ENCODE peak calls at places on chromosomes 6 and 20, in eight cellular contexts. C is body of pancreas; F is SK-N-SH; P is uterus; J is brain microvascular endothelial cell; X is tibial artery; L is CD4-positive, CD25-positive, alpha-beta regulatory T cell; H is pancreas. Y is an unnamed sample.

GRCh38 chr6:30891816-30892553 is 7.7 kb downstream of the DDR1 start:
- DNase-seq in F (peak), H (no peak), L (no peak), P (peak), C (no peak), X (peak), J (no peak), Y (no peak)

GRCh38 chr6:94501546-94501945 is 1075.8 kb upstream of the MANEA start:
- DNase-seq in J (no peak), F (no peak), H (no peak), C (no peak), X (no peak), L (no peak), P (no peak), Y (no peak)

GRCh38 chr6:33217681-33218080 is 9.4 kb downstream of the RING1 start:
- DNase-seq in L (no peak), J (no peak), P (no peak), X (peak), F (no peak), H (no peak), C (no peak), Y (no peak)

GRCh38 chr6:82178084-82178758 is 69.3 kb downstream of the IBTK start:
- DNase-seq in C (no peak), L (no peak), J (no peak), P (no peak), H (no peak), X (no peak), F (peak), Y (no peak)

GRCh38 chr20:35952480-35953410 is 1.6 kb downstream of the SCAND1 start:
- DNase-seq in J (peak), F (no peak), H (no peak), X (no peak), P (no peak), C (no peak), L (peak), Y (no peak)

GRCh38 chr6:155170519-155170918 is 93.3 kb upstream of the CLDN20 start:
- DNase-seq in F (no peak), H (no peak), X (no peak), J (no peak), C (no peak), L (no peak), P (no peak), Y (no peak)

GRCh38 chr6:39377530-39377929 is 55.0 kb upstream of the KCNK16 start:
- DNase-seq in P (peak), C (peak), J (peak), X (peak), L (no peak), F (peak), H (peak), Y (peak)

GRCh38 chr6:166156942-166157341 is 10.7 kb downstream of the TBXT start:
- DNase-seq in H (no peak), X (no peak), L (no peak), P (no peak), J (peak), F (no peak), C (no peak), Y (no peak)

GRCh38 chr6:117317261-117317660 is 51.9 kb downstream of the VGLL2 start:
- DNase-seq in C (no peak), F (no peak), L (no peak), X (no peak), P (no peak), H (no peak), J (peak), Y (no peak)

GRCh38 chr20:63384336-63384735 is 23.2 kb upstream of the CHRNA4 start:
- DNase-seq in J (no peak), L (no peak), P (no peak), H (no peak), X (no peak), C (no peak), F (no peak), Y (no peak)

GRCh38 chr6:52514514-52514913 is 62.3 kb downstream of the TRAM2 start:
- DNase-seq in J (peak), P (peak), C (no peak), L (no peak), F (no peak), X (peak), H (no peak), Y (no peak)

GRCh38 chr6:150891886-150892485 is 26.5 kb downstream of the MTHFD1L start:
- DNase-seq in H (peak), F (peak), C (peak), X (peak), P (peak), J (peak), L (peak), Y (peak)

GRCh38 chr6:22716721-22717120 is 147.4 kb downstream of the HDGFL1 start:
- DNase-seq in X (no peak), F (no peak), H (peak), P (no peak), J (no peak), L (no peak), C (peak), Y (no peak)

GRCh38 chr6:53043626-53044025 is 21.6 kb upstream of the FBXO9 start:
- DNase-seq in F (no peak), H (no peak), P (no peak), L (no peak), X (no peak), C (no peak), J (no peak), Y (no peak)

GRCh38 chr6:130161627-130162404 is 60.9 kb downstream of the SAMD3 start:
- DNase-seq in P (no peak), J (no peak), X (no peak), L (no peak), F (no peak), C (no peak), H (no peak), Y (no peak)

GRCh38 chr6:14542670-14543366 is 425.2 kb downstream of the CD83 start:
- DNase-seq in L (no peak), F (no peak), J (peak), H (no peak), X (no peak), P (no peak), C (no peak), Y (no peak)

GRCh38 chr6:160431231-160431630 is 83.1 kb downstream of the SLC22A3 start:
- DNase-seq in P (peak), L (no peak), C (no peak), J (peak), X (no peak), H (no peak), F (no peak), Y (no peak)

GRCh38 chr6:136677822-136678221 is 114.5 kb downstream of the MAP3K5 start:
- DNase-seq in F (no peak), H (no peak), J (no peak), X (no peak), C (no peak), L (no peak), P (no peak), Y (no peak)

GRCh38 chr20:14069796-14070195 is 74.5 kb downstream of the MACROD2 start:
- DNase-seq in H (no peak), P (no peak), F (no peak), L (no peak), C (no peak), X (no peak), J (peak), Y (no peak)

GRCh38 chr6:162736933-162737332 is 9.2 kb downstream of the PACRG start:
- DNase-seq in P (no peak), L (no peak), C (no peak), H (no peak), X (no peak), F (no peak), J (no peak), Y (no peak)

GRCh38 chr6:107720762-107721161 is 103.4 kb downstream of the SCML4 start:
- DNase-seq in L (no peak), C (no peak), F (no peak), P (no peak), J (no peak), X (no peak), H (no peak), Y (no peak)

GRCh38 chr6:139587469-139587868 is 213.0 kb upstream of the CITED2 start:
- DNase-seq in H (no peak), L (no peak), J (peak), P (no peak), C (no peak), F (no peak), X (no peak), Y (no peak)

GRCh38 chr6:36076178-36077088 is 48.8 kb downstream of the MAPK14 start:
- DNase-seq in F (no peak), X (no peak), H (no peak), P (no peak), J (no peak), C (no peak), L (no peak), Y (no peak)

GRCh38 chr6:16470502-16471221 is 232.3 kb downstream of the GMPR start:
- DNase-seq in P (no peak), F (no peak), L (no peak), C (no peak), X (no peak), H (no peak), J (peak), Y (no peak)

GRCh38 chr6:41625442-41625841 is 12.8 kb upstream of the MDFI start:
- DNase-seq in X (peak), P (no peak), C (no peak), H (no peak), J (no peak), F (no peak), L (no peak), Y (no peak)

GRCh38 chr6:137883400-137883888 is 16.4 kb downstream of the TNFAIP3 start:
- DNase-seq in L (peak), J (no peak), C (no peak), H (no peak), X (no peak), P (no peak), F (no peak), Y (no peak)

GRCh38 chr6:161217631-161218030 is 56.2 kb downstream of the AGPAT4 start:
- DNase-seq in J (no peak), L (no peak), X (no peak), H (no peak), P (no peak), C (no peak), F (no peak), Y (no peak)

GRCh38 chr6:87210979-87211378 is 55.6 kb downstream of the ZNF292 start:
- DNase-seq in P (no peak), C (no peak), J (no peak), H (no peak), L (no peak), F (no peak), X (no peak), Y (no peak)

GRCh38 chr20:7760261-7761048 is 179.8 kb downstream of the HAO1 start:
- DNase-seq in J (no peak), H (no peak), F (no peak), P (no peak), C (no peak), X (no peak), L (no peak), Y (no peak)

GRCh38 chr6:136593748-136594490 is 43.7 kb upstream of the MAP7 start:
- DNase-seq in H (peak), P (no peak), C (peak), L (peak), F (no peak), J (peak), X (no peak), Y (no peak)

GRCh38 chr6:112245511-112246203 is 8.7 kb downstream of the LAMA4 start:
- DNase-seq in H (no peak), X (no peak), P (no peak), F (no peak), J (no peak), C (no peak), L (no peak), Y (no peak)

GRCh38 chr6:140380371-140381218 is 1006.1 kb upstream of the CITED2 start:
- DNase-seq in H (no peak), J (no peak), C (no peak), P (no peak), L (no peak), X (no peak), F (no peak), Y (no peak)

DNA sequence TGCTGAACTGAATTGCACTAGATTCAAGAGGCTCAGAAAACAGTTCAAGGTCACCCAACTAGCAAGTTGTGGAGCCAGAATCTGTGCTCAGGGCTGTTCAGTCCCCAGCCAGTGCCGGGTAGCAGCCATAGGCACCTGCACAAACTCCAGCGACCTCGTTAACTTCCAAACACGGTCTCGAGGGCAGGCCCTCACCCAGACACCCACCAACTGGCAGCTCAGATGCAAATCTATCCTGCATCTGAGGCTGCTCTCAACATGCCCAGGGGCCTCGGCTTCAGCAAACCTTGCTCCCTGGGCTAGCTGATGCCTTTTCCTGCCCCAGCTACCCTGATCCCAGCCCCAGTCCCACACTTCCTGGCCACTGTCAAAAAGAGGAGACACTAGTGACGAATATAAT is 3.7 kb downstream of the JPH2 start:
- DNase-seq in C (no peak), P (no peak), F (no peak), L (no peak), J (no peak), H (no peak), X (no peak), Y (no peak)
- H3K27ac ChIP-seq in C (no peak), P (peak), F (no peak), L (no peak), J (no peak), H (no peak), X (peak), Y (no peak)

DNA sequence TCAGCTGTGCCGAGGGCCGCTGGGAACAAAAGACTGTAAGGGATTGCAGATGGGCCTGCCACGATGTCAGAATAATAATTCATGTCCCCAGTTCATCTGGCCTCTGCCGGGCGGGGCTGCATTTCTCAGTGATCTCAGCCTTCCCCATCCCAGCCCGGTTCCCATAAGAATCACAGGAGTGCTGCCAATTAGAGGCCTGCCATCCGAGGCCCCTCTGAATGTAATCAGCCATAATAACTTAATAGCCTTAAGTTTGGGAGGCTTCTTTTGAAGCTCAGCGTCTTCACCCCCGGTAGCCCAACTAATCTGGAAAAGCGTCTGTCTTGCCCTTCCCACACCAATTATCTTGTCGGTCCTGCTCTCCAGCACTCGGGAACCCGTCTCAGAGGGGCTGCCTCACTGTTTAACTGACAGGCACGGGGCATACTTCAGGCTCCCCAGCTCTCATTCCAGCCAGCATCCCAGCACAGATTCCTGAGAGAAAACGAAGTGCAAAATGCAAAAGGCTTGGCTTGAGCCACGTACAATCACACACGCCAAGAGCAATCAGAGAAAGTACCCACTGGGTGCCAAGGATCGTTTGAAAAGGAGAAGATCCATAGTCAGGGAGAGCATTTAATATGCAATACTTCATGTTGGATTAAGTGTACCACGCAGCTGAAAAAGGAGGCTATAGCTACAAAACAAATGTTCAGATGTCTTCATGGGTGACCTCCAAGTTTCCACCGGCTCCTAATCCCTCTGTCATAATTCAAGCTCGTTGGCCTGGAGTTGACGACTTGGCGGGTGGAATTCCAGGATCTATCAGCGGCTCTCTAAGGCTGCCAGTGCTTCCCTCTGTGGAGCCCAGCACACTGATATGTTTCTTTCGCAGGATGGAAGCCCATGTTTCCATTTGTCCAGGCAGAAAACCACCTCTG is 53.8 kb upstream of the STX16 start:
- DNase-seq in F (no peak), C (no peak), P (peak), H (no peak), X (peak), L (no peak), J (no peak), Y (peak)
- H3K27ac ChIP-seq in F (no peak), C (no peak), P (peak), H (no peak), X (peak), L (no peak), J (no peak), Y (peak)

DNA sequence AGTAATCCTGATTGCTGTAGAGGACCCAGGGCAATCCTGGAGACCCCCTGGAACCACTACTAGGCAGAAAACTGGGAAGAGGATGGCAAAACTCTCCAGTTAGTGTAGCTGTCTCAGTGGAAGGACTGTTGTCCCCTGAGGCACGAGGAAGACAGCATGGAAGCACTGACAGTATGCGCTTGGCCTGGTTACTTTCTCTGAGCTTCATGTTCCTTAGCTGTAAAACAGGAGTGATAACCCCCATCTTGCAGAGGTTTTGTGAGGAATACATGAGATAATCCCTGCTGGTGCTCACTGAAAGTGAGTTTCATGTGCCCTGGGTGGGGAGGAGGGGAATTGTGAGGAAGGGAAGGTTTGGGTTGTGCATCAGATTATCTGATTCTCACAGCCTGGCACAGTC is 3.2 kb downstream of the NT5E start:
- DNase-seq in J (no peak), C (no peak), L (no peak), X (no peak), F (no peak), H (no peak), P (no peak), Y (no peak)
- H3K27ac ChIP-seq in J (no peak), C (no peak), L (no peak), X (peak), F (peak), H (no peak), P (peak), Y (no peak)

GRCh38 chr6:109230444-109230843 is 135.1 kb downstream of the CEP57L1 start:
- DNase-seq in X (peak), L (no peak), J (no peak), C (no peak), H (no peak), P (no peak), F (no peak), Y (no peak)
- H3K27ac ChIP-seq in X (peak), L (no peak), J (no peak), C (no peak), H (no peak), P (no peak), F (no peak), Y (no peak)

GRCh38 chr6:158686791-158687381 is 37.0 kb downstream of the SYTL3 start:
- DNase-seq in C (no peak), H (no peak), X (peak), L (peak), J (no peak), F (no peak), P (no peak), Y (no peak)
- H3K27ac ChIP-seq in C (no peak), H (no peak), X (no peak), L (peak), J (no peak), F (no peak), P (no peak), Y (no peak)

DNA sequence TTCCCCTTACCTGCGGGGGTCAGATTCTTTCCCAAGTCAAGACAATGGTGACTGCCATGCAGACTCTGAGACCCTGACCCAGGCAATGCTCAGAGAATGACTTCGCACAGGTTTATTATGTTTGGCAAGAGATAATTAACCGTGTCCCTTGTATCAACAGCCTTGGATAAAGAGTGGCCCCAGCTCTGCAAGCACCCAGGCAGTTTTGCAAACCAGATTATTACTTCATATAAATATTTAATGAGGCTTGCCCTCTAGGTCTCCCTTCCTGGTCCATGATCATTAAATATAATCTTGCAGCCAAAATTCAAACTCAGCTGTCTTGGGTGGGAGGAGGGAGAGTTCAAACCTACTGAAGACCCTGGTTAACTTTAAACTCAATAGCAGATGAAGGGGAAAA is 156.5 kb downstream of the ANKRD60 start:
- DNase-seq in P (no peak), H (no peak), L (no peak), C (no peak), X (no peak), F (no peak), J (no peak), Y (no peak)
- H3K27ac ChIP-seq in P (no peak), H (no peak), L (no peak), C (no peak), X (no peak), F (no peak), J (no peak), Y (no peak)

GRCh38 chr6:44228836-44229235 is 5.4 kb downstream of the SLC29A1 start:
- DNase-seq in X (no peak), P (no peak), C (no peak), J (no peak), H (no peak), F (no peak), L (no peak), Y (no peak)
- H3K27ac ChIP-seq in X (peak), P (peak), C (no peak), J (no peak), H (no peak), F (no peak), L (no peak), Y (no peak)

DNA sequence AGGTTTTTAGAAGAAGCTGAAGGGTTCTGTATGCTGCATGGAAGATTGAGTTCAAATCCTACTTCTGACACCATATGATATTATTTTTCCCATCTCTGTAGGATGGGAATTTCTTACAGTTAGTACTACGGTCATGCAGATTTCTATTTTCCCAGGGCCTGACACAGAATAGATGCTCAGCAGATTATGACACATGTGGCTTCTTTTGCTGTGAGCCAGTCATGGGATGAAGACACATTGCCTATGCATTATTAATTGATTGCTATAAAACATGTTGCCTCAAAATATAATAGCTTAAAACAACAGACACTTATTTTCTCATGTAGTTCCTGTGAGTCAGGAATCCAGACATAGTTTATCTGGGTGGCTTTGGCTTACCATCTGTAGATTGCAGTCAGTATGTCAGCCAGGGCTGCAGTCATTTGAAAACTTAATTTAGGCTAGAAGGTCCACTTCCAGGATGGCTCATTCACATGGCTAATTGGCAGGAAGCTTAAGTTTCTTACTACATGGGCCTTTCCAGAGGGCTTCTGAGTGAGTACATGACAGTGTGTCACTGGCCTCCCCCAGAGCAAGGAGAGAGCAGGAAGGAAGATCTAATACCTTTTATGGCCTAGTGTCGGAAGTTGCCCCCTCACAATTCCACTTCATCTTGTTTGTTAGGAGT is 29.5 kb downstream of the TOP1 start:
- DNase-seq in X (no peak), P (no peak), J (peak), L (no peak), H (no peak), F (peak), C (no peak), Y (no peak)
- H3K27ac ChIP-seq in X (no peak), P (no peak), J (peak), L (no peak), H (no peak), F (peak), C (no peak), Y (no peak)

GRCh38 chr20:1561350-1561749 is 3.8 kb upstream of the SIRPD start:
- DNase-seq in C (no peak), J (no peak), X (no peak), F (no peak), H (no peak), P (no peak), L (no peak), Y (no peak)
- H3K27ac ChIP-seq in C (no peak), J (no peak), X (no peak), F (no peak), H (no peak), P (no peak), L (no peak), Y (no peak)

GRCh38 chr6:90849686-90850085 is 262.8 kb upstream of the MAP3K7 start:
- DNase-seq in X (no peak), F (no peak), C (no peak), H (no peak), P (no peak), J (no peak), L (no peak), Y (no peak)
- H3K27ac ChIP-seq in X (no peak), F (no peak), C (no peak), H (no peak), P (no peak), J (no peak), L (no peak), Y (no peak)

Y was measured in substantia nigra.